ENCODE peak calls at places on chromosome 6, in ten cellular contexts. J is neural crest cell, Z is DMS 273 treated with DMSO at 0.1 percent for 48 hours, A is T-helper 1 cell, X is GM19239, O is small intestine, F is anterior cingulate cortex, Q is left cardiac atrium, U is amygdala, M is KG1. Y is an unnamed sample.

GRCh38 chr6:32213649-32214048 is 10.2 kb downstream of the NOTCH4 start:
- DNase-seq in Z (no peak), Q (no peak), U (no peak), F (no peak), O (no peak), M (no peak), X (no peak), A (no peak), J (no peak), Y (no peak)

GRCh38 chr6:21981235-21981833 is 315.5 kb downstream of the PRL start:
- DNase-seq in A (no peak), F (no peak), J (no peak), Q (no peak), X (no peak), O (no peak), M (no peak), Z (no peak), U (no peak), Y (no peak)

GRCh38 chr6:43020847-43021246 is 576 bp upstream of the RRP36 start:
- DNase-seq in A (no peak), O (no peak), J (no peak), Q (no peak), Z (no peak), U (no peak), X (no peak), M (no peak), F (no peak), Y (no peak)

GRCh38 chr6:130434174-130434873 is 68.5 kb downstream of the TMEM200A start:
- DNase-seq in Z (no peak), M (no peak), O (no peak), F (no peak), A (no peak), U (no peak), J (no peak), X (no peak), Q (no peak), Y (no peak)

GRCh38 chr6:6725834-6726194 is 137.3 kb downstream of the LY86 start:
- DNase-seq in X (no peak), Z (no peak), Q (no peak), O (no peak), U (no peak), F (no peak), M (no peak), A (no peak), J (no peak), Y (no peak)

GRCh38 chr6:35061651-35062410 is 79.3 kb downstream of the TCP11 start:
- DNase-seq in F (no peak), A (no peak), X (no peak), O (no peak), J (no peak), M (no peak), Q (no peak), Z (no peak), U (no peak), Y (no peak)

GRCh38 chr6:155452576-155452975 is 3.1 kb downstream of the NOX3 start:
- DNase-seq in A (no peak), J (no peak), F (no peak), Q (no peak), Z (no peak), O (no peak), M (no peak), X (no peak), U (no peak), Y (no peak)

GRCh38 chr6:151275566-151275965 is 35.8 kb downstream of the AKAP12 start:
- DNase-seq in U (no peak), Q (no peak), J (no peak), X (no peak), Z (no peak), A (no peak), F (no peak), O (no peak), M (no peak), Y (no peak)

GRCh38 chr6:43089874-43090556 is 13.9 kb downstream of the PTK7 start:
- DNase-seq in U (no peak), Q (no peak), O (no peak), J (no peak), A (no peak), Z (no peak), M (no peak), X (no peak), F (no peak), Y (no peak)

GRCh38 chr6:149900620-149901443 is 2.9 kb upstream of the RAET1E start:
- DNase-seq in X (no peak), O (no peak), J (no peak), U (no peak), F (no peak), M (no peak), A (no peak), Q (no peak), Z (no peak), Y (no peak)

GRCh38 chr6:153727910-153728309 is 311.1 kb upstream of the OPRM1 start:
- DNase-seq in U (no peak), X (no peak), F (no peak), O (no peak), Z (no peak), Q (no peak), A (no peak), M (no peak), J (no peak), Y (no peak)

GRCh38 chr6:114446342-114446741 is 103.5 kb upstream of the HS3ST5 start:
- DNase-seq in U (no peak), X (no peak), F (no peak), A (no peak), J (no peak), Q (no peak), Z (no peak), O (no peak), M (no peak), Y (no peak)

GRCh38 chr6:170124150-170124549 is 166.7 kb downstream of the DLL1 start:
- DNase-seq in F (no peak), Q (no peak), U (no peak), O (no peak), Z (no peak), A (no peak), X (no peak), J (no peak), M (no peak), Y (no peak)

GRCh38 chr6:4313044-4313686 is 177.8 kb upstream of the ECI2 start:
- DNase-seq in M (no peak), O (peak), A (no peak), X (no peak), Q (peak), F (no peak), U (no peak), J (no peak), Z (peak), Y (no peak)

Y was measured in GM18507.